ENCODE peak calls at places on chromosomes 3 and 15, in nine cellular contexts. One of them, this sample, is unnamed.

GRCh38 chr15:25055356-25056068 is 100.7 kb downstream of the SNRPN start:
- DNase-seq in breast epithelium: no peak
- DNase-seq in HL-60: no peak
- DNase-seq in transverse colon: no peak
- DNase-seq in K562: no peak
- DNase-seq in stomach: peak; percentile 22
- DNase-seq in GM12878: no peak
- DNase-seq in endothelial cell of umbilical vein: no peak
- DNase-seq in SK-N-MC: no peak
- DNase-seq in this sample: no peak

GRCh38 chr15:52220896-52221660 is 29.9 kb upstream of the GNB5 start:
- DNase-seq in stomach: no peak
- DNase-seq in endothelial cell of umbilical vein: no peak
- DNase-seq in HL-60: no peak
- DNase-seq in GM12878: no peak
- DNase-seq in K562: no peak
- DNase-seq in breast epithelium: no peak
- DNase-seq in SK-N-MC: no peak
- DNase-seq in transverse colon: no peak
- DNase-seq in this sample: no peak

GRCh38 chr3:97827741-97828471 is 6.1 kb downstream of the CRYBG3 start:
- DNase-seq in GM12878: no peak
- DNase-seq in SK-N-MC: no peak
- DNase-seq in K562: no peak
- DNase-seq in HL-60: no peak
- DNase-seq in stomach: no peak
- DNase-seq in breast epithelium: no peak
- DNase-seq in transverse colon: no peak
- DNase-seq in endothelial cell of umbilical vein: peak; percentile 52
- DNase-seq in this sample: no peak

GRCh38 chr3:85631070-85631469 is 672.3 kb downstream of the CADM2 start:
- DNase-seq in breast epithelium: no peak
- DNase-seq in SK-N-MC: no peak
- DNase-seq in endothelial cell of umbilical vein: no peak
- DNase-seq in transverse colon: no peak
- DNase-seq in K562: no peak
- DNase-seq in HL-60: no peak
- DNase-seq in GM12878: no peak
- DNase-seq in stomach: no peak
- DNase-seq in this sample: no peak

GRCh38 chr3:59268170-59268569 is 218.3 kb upstream of the CFAP20DC start:
- DNase-seq in endothelial cell of umbilical vein: no peak
- DNase-seq in transverse colon: no peak
- DNase-seq in stomach: no peak
- DNase-seq in SK-N-MC: no peak
- DNase-seq in HL-60: no peak
- DNase-seq in K562: no peak
- DNase-seq in breast epithelium: no peak
- DNase-seq in GM12878: no peak
- DNase-seq in this sample: no peak

GRCh38 chr3:190281308-190282051 is 40.8 kb downstream of the CLDN1 start:
- DNase-seq in transverse colon: no peak
- DNase-seq in GM12878: no peak
- DNase-seq in endothelial cell of umbilical vein: no peak
- DNase-seq in K562: no peak
- DNase-seq in stomach: no peak
- DNase-seq in SK-N-MC: peak; percentile 35
- DNase-seq in breast epithelium: no peak
- DNase-seq in HL-60: peak; percentile 43
- DNase-seq in this sample: no peak

GRCh38 chr3:23004971-23005370 is 198.2 kb upstream of the UBE2E2 start:
- DNase-seq in breast epithelium: no peak
- DNase-seq in transverse colon: no peak
- DNase-seq in K562: no peak
- DNase-seq in GM12878: no peak
- DNase-seq in SK-N-MC: no peak
- DNase-seq in endothelial cell of umbilical vein: no peak
- DNase-seq in stomach: no peak
- DNase-seq in HL-60: no peak
- DNase-seq in this sample: no peak

GRCh38 chr3:45958333-45958791 is 15.1 kb downstream of the CXCR6 start:
- DNase-seq in transverse colon: no peak
- DNase-seq in K562: no peak
- DNase-seq in HL-60: no peak
- DNase-seq in endothelial cell of umbilical vein: no peak
- DNase-seq in stomach: no peak
- DNase-seq in GM12878: no peak
- DNase-seq in breast epithelium: no peak
- DNase-seq in SK-N-MC: no peak
- DNase-seq in this sample: no peak

GRCh38 chr3:126678691-126679317 is 23.9 kb upstream of the TXNRD3 start:
- DNase-seq in HL-60: no peak
- DNase-seq in GM12878: no peak
- DNase-seq in endothelial cell of umbilical vein: no peak
- DNase-seq in SK-N-MC: no peak
- DNase-seq in breast epithelium: peak; percentile 14
- DNase-seq in transverse colon: peak; percentile 23
- DNase-seq in K562: no peak
- DNase-seq in stomach: no peak
- DNase-seq in this sample: peak; percentile 52

GRCh38 chr3:55544219-55544618 is 57.1 kb upstream of the WNT5A start:
- DNase-seq in endothelial cell of umbilical vein: no peak
- DNase-seq in HL-60: no peak
- DNase-seq in transverse colon: no peak
- DNase-seq in stomach: no peak
- DNase-seq in K562: no peak
- DNase-seq in GM12878: no peak
- DNase-seq in breast epithelium: no peak
- DNase-seq in SK-N-MC: peak; percentile 30
- DNase-seq in this sample: no peak

GRCh38 chr3:16183601-16184270 is 9.3 kb downstream of the GALNT15 start:
- DNase-seq in stomach: no peak
- DNase-seq in breast epithelium: no peak
- DNase-seq in HL-60: no peak
- DNase-seq in endothelial cell of umbilical vein: no peak
- DNase-seq in transverse colon: no peak
- DNase-seq in GM12878: no peak
- DNase-seq in K562: no peak
- DNase-seq in SK-N-MC: no peak
- DNase-seq in this sample: no peak

GRCh38 chr3:148309390-148310035 is 388.2 kb upstream of the AGTR1 start:
- DNase-seq in SK-N-MC: no peak
- DNase-seq in K562: no peak
- DNase-seq in endothelial cell of umbilical vein: peak; percentile 36
- DNase-seq in HL-60: peak; percentile 19
- DNase-seq in breast epithelium: no peak
- DNase-seq in GM12878: no peak
- DNase-seq in transverse colon: peak; percentile 17
- DNase-seq in stomach: no peak
- DNase-seq in this sample: no peak

GRCh38 chr3:5438011-5438355 is 250.5 kb downstream of the EDEM1 start:
- DNase-seq in GM12878: no peak
- DNase-seq in breast epithelium: no peak
- DNase-seq in stomach: no peak
- DNase-seq in K562: peak; percentile 44
- DNase-seq in HL-60: no peak
- DNase-seq in transverse colon: no peak
- DNase-seq in SK-N-MC: no peak
- DNase-seq in endothelial cell of umbilical vein: no peak
- DNase-seq in this sample: no peak

GRCh38 chr3:162984752-162985151 is 1488.1 kb downstream of the OTOL1 start:
- DNase-seq in K562: no peak
- DNase-seq in breast epithelium: no peak
- DNase-seq in HL-60: no peak
- DNase-seq in SK-N-MC: no peak
- DNase-seq in transverse colon: no peak
- DNase-seq in endothelial cell of umbilical vein: no peak
- DNase-seq in stomach: no peak
- DNase-seq in GM12878: no peak
- DNase-seq in this sample: no peak

GRCh38 chr3:71751602-71752001 is 2.1 kb upstream of the GPR27 start:
- DNase-seq in transverse colon: no peak
- DNase-seq in HL-60: no peak
- DNase-seq in K562: no peak
- DNase-seq in GM12878: no peak
- DNase-seq in breast epithelium: no peak
- DNase-seq in stomach: no peak
- DNase-seq in SK-N-MC: no peak
- DNase-seq in endothelial cell of umbilical vein: no peak
- DNase-seq in this sample: no peak

GRCh38 chr3:24683511-24684384 is 189.1 kb upstream of the THRB start:
- DNase-seq in K562: peak; percentile 27
- DNase-seq in GM12878: no peak
- DNase-seq in breast epithelium: no peak
- DNase-seq in transverse colon: peak; percentile 12
- DNase-seq in SK-N-MC: peak; percentile 3
- DNase-seq in stomach: no peak
- DNase-seq in endothelial cell of umbilical vein: peak; percentile 61
- DNase-seq in HL-60: peak; percentile 3
- DNase-seq in this sample: no peak

GRCh38 chr15:70723124-70723427 is 40.3 kb downstream of the UACA start:
- DNase-seq in transverse colon: no peak
- DNase-seq in SK-N-MC: no peak
- DNase-seq in HL-60: no peak
- DNase-seq in GM12878: no peak
- DNase-seq in endothelial cell of umbilical vein: no peak
- DNase-seq in breast epithelium: no peak
- DNase-seq in stomach: no peak
- DNase-seq in K562: no peak
- DNase-seq in this sample: no peak

DNA sequence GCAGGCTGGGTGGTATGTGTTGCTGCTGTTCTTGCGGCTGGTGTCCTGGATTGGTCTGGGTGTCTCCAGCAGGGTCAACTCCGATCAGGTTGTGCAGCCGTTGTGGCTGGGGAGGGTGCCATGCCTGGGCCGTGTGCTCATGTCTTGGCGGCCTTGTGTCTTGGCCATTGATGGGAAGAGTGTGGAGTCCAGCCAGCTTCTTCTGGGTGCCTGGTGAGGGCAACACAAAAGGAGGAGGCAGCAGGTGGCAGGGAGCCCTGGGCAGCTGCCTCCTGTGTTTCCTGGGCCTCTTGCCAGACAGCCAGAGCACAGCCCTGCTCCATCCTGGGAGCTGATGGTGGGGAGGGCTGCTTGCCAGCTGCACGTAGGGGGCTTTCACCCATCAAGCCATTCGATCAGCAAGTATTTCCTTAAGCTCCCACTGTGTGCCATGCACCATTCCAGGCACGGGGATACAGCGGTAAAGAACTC is 4.3 kb downstream of the CHAC1 start:
- DNase-seq in HL-60: no peak
- DNase-seq in transverse colon: peak; percentile 62
- DNase-seq in SK-N-MC: no peak
- DNase-seq in stomach: peak; percentile 88
- DNase-seq in endothelial cell of umbilical vein: no peak
- DNase-seq in breast epithelium: peak; percentile 85
- DNase-seq in GM12878: no peak
- DNase-seq in K562: no peak
- DNase-seq in this sample: no peak
- TF ChIP-seq POLR2AphosphoS5 in HL-60: peak; percentile 14
- TF ChIP-seq POLR2AphosphoS5 in transverse colon: no peak
- TF ChIP-seq POLR2AphosphoS5 in SK-N-MC: no peak
- TF ChIP-seq POLR2AphosphoS5 in stomach: no peak
- TF ChIP-seq POLR2AphosphoS5 in endothelial cell of umbilical vein: no peak
- TF ChIP-seq POLR2AphosphoS5 in breast epithelium: no peak
- TF ChIP-seq POLR2AphosphoS5 in GM12878: no peak
- TF ChIP-seq POLR2AphosphoS5 in K562: no peak
- TF ChIP-seq POLR2AphosphoS5 in this sample: no peak

GRCh38 chr15:99250001-99250400 is 620 bp upstream of the TTC23 start:
- DNase-seq in endothelial cell of umbilical vein: no peak
- DNase-seq in transverse colon: no peak
- DNase-seq in stomach: no peak
- DNase-seq in GM12878: no peak
- DNase-seq in breast epithelium: no peak
- DNase-seq in K562: no peak
- DNase-seq in SK-N-MC: no peak
- DNase-seq in HL-60: no peak
- DNase-seq in this sample: no peak

GRCh38 chr15:99249270-99249817 is at the start of gene TTC23:
- DNase-seq in breast epithelium: peak; percentile 29
- DNase-seq in HL-60: peak; percentile 25
- DNase-seq in stomach: no peak
- DNase-seq in transverse colon: peak; percentile 21
- DNase-seq in endothelial cell of umbilical vein: peak; percentile 92
- DNase-seq in GM12878: no peak
- DNase-seq in SK-N-MC: peak; percentile 98
- DNase-seq in K562: no peak
- DNase-seq in this sample: no peak

GRCh38 chr15:99252326-99252725 is 1.0 kb downstream of the LRRC28 start:
- DNase-seq in SK-N-MC: no peak
- DNase-seq in stomach: no peak
- DNase-seq in endothelial cell of umbilical vein: no peak
- DNase-seq in HL-60: no peak
- DNase-seq in transverse colon: no peak
- DNase-seq in breast epithelium: no peak
- DNase-seq in K562: no peak
- DNase-seq in GM12878: no peak
- DNase-seq in this sample: no peak

GRCh38 chr15:99250494-99251435 is 516 bp upstream of the LRRC28 start:
- DNase-seq in transverse colon: peak; percentile 99
- DNase-seq in breast epithelium: peak; percentile 99
- DNase-seq in stomach: peak; percentile 99
- DNase-seq in endothelial cell of umbilical vein: peak; percentile 100
- DNase-seq in K562: peak; percentile 98
- DNase-seq in SK-N-MC: peak; percentile 97
- DNase-seq in HL-60: peak; percentile 98
- DNase-seq in GM12878: peak; percentile 99
- DNase-seq in this sample: peak; percentile 76

GRCh38 chr15:99251436-99251821 is at the start of gene LRRC28:
- DNase-seq in stomach: no peak
- DNase-seq in SK-N-MC: no peak
- DNase-seq in HL-60: no peak
- DNase-seq in breast epithelium: no peak
- DNase-seq in GM12878: no peak
- DNase-seq in endothelial cell of umbilical vein: no peak
- DNase-seq in transverse colon: no peak
- DNase-seq in K562: no peak
- DNase-seq in this sample: no peak
- TF ChIP-seq POLR2AphosphoS5 in stomach: no peak
- TF ChIP-seq POLR2AphosphoS5 in SK-N-MC: peak; percentile 53
- TF ChIP-seq POLR2AphosphoS5 in HL-60: no peak
- TF ChIP-seq POLR2AphosphoS5 in breast epithelium: no peak
- TF ChIP-seq POLR2AphosphoS5 in GM12878: no peak
- TF ChIP-seq POLR2AphosphoS5 in endothelial cell of umbilical vein: peak; percentile 75
- TF ChIP-seq POLR2AphosphoS5 in transverse colon: no peak
- TF ChIP-seq POLR2AphosphoS5 in K562: no peak
- TF ChIP-seq POLR2AphosphoS5 in this sample: no peak

GRCh38 chr3:151315846-151316245 is 774 bp downstream of the GPR87 start:
- DNase-seq in GM12878: no peak
- DNase-seq in transverse colon: no peak
- DNase-seq in endothelial cell of umbilical vein: no peak
- DNase-seq in HL-60: no peak
- DNase-seq in SK-N-MC: no peak
- DNase-seq in stomach: no peak
- DNase-seq in K562: no peak
- DNase-seq in breast epithelium: no peak
- DNase-seq in this sample: no peak
- TF ChIP-seq POLR2AphosphoS5 in GM12878: no peak
- TF ChIP-seq POLR2AphosphoS5 in transverse colon: no peak
- TF ChIP-seq POLR2AphosphoS5 in endothelial cell of umbilical vein: no peak
- TF ChIP-seq POLR2AphosphoS5 in HL-60: no peak
- TF ChIP-seq POLR2AphosphoS5 in SK-N-MC: no peak
- TF ChIP-seq POLR2AphosphoS5 in stomach: no peak
- TF ChIP-seq POLR2AphosphoS5 in K562: no peak
- TF ChIP-seq POLR2AphosphoS5 in breast epithelium: no peak
- TF ChIP-seq POLR2AphosphoS5 in this sample: no peak

GRCh38 chr3:150348500-150348899 is 59.6 kb upstream of the TSC22D2 start:
- DNase-seq in stomach: peak; percentile 46
- DNase-seq in SK-N-MC: no peak
- DNase-seq in endothelial cell of umbilical vein: peak; percentile 81
- DNase-seq in K562: no peak
- DNase-seq in transverse colon: peak; percentile 29
- DNase-seq in breast epithelium: peak; percentile 46
- DNase-seq in GM12878: no peak
- DNase-seq in HL-60: no peak
- DNase-seq in this sample: no peak
- TF ChIP-seq POLR2AphosphoS5 in stomach: peak; percentile 49
- TF ChIP-seq POLR2AphosphoS5 in SK-N-MC: no peak
- TF ChIP-seq POLR2AphosphoS5 in endothelial cell of umbilical vein: peak; percentile 51
- TF ChIP-seq POLR2AphosphoS5 in K562: no peak
- TF ChIP-seq POLR2AphosphoS5 in transverse colon: peak; percentile 54
- TF ChIP-seq POLR2AphosphoS5 in breast epithelium: no peak
- TF ChIP-seq POLR2AphosphoS5 in GM12878: no peak
- TF ChIP-seq POLR2AphosphoS5 in HL-60: no peak
- TF ChIP-seq POLR2AphosphoS5 in this sample: no peak